ENCODE peak calls at places on chromosome 15, in ten cellular contexts. One of them, this sample, is unnamed.

GRCh38 chr15:25439456-25439836 is 622 bp upstream of the UBE3A start:
- DNase-seq in HepG2: peak
- DNase-seq in mammary epithelial cell: peak
- DNase-seq in CD4-positive, alpha-beta T cell: no peak
- DNase-seq in stomach: peak
- DNase-seq in brain microvascular endothelial cell: peak
- DNase-seq in SJSA1: no peak
- DNase-seq in heart left ventricle: no peak
- DNase-seq in A549: peak
- DNase-seq in ascending aorta: no peak
- DNase-seq in this sample: no peak

GRCh38 chr15:75361361-75361988 is 6.9 kb downstream of the MAN2C1 start:
- DNase-seq in ascending aorta: no peak
- DNase-seq in heart left ventricle: no peak
- DNase-seq in mammary epithelial cell: no peak
- DNase-seq in stomach: no peak
- DNase-seq in brain microvascular endothelial cell: no peak
- DNase-seq in SJSA1: no peak
- DNase-seq in A549: no peak
- DNase-seq in HepG2: no peak
- DNase-seq in CD4-positive, alpha-beta T cell: no peak
- DNase-seq in this sample: no peak

GRCh38 chr15:70323111-70323851 is 225.6 kb upstream of the TLE3 start:
- DNase-seq in mammary epithelial cell: no peak
- DNase-seq in ascending aorta: peak
- DNase-seq in CD4-positive, alpha-beta T cell: no peak
- DNase-seq in A549: no peak
- DNase-seq in heart left ventricle: peak
- DNase-seq in stomach: peak
- DNase-seq in HepG2: no peak
- DNase-seq in SJSA1: no peak
- DNase-seq in brain microvascular endothelial cell: peak
- DNase-seq in this sample: no peak

GRCh38 chr15:58932791-58933310 is 628 bp downstream of the SLTM start:
- DNase-seq in heart left ventricle: no peak
- DNase-seq in SJSA1: no peak
- DNase-seq in A549: no peak
- DNase-seq in stomach: peak
- DNase-seq in HepG2: no peak
- DNase-seq in mammary epithelial cell: no peak
- DNase-seq in ascending aorta: no peak
- DNase-seq in brain microvascular endothelial cell: no peak
- DNase-seq in CD4-positive, alpha-beta T cell: no peak
- DNase-seq in this sample: no peak

GRCh38 chr15:54519577-54519976 is 541.3 kb downstream of the UNC13C start:
- DNase-seq in heart left ventricle: no peak
- DNase-seq in HepG2: no peak
- DNase-seq in A549: no peak
- DNase-seq in stomach: no peak
- DNase-seq in brain microvascular endothelial cell: no peak
- DNase-seq in ascending aorta: no peak
- DNase-seq in CD4-positive, alpha-beta T cell: no peak
- DNase-seq in SJSA1: no peak
- DNase-seq in mammary epithelial cell: no peak
- DNase-seq in this sample: no peak

GRCh38 chr15:90618330-90619136 is 88.8 kb downstream of the CRTC3 start:
- DNase-seq in heart left ventricle: no peak
- DNase-seq in CD4-positive, alpha-beta T cell: no peak
- DNase-seq in A549: no peak
- DNase-seq in HepG2: no peak
- DNase-seq in SJSA1: no peak
- DNase-seq in stomach: no peak
- DNase-seq in brain microvascular endothelial cell: no peak
- DNase-seq in mammary epithelial cell: no peak
- DNase-seq in ascending aorta: no peak
- DNase-seq in this sample: no peak

GRCh38 chr15:43390723-43391122 is 19.8 kb downstream of the TUBGCP4 start:
- DNase-seq in HepG2: no peak
- DNase-seq in A549: no peak
- DNase-seq in mammary epithelial cell: no peak
- DNase-seq in ascending aorta: no peak
- DNase-seq in stomach: no peak
- DNase-seq in brain microvascular endothelial cell: peak
- DNase-seq in CD4-positive, alpha-beta T cell: no peak
- DNase-seq in SJSA1: no peak
- DNase-seq in heart left ventricle: no peak
- DNase-seq in this sample: no peak

GRCh38 chr15:73539726-73540125 is 93.5 kb downstream of the NPTN start:
- DNase-seq in ascending aorta: no peak
- DNase-seq in heart left ventricle: no peak
- DNase-seq in mammary epithelial cell: no peak
- DNase-seq in stomach: no peak
- DNase-seq in A549: no peak
- DNase-seq in brain microvascular endothelial cell: no peak
- DNase-seq in SJSA1: no peak
- DNase-seq in CD4-positive, alpha-beta T cell: no peak
- DNase-seq in HepG2: no peak
- DNase-seq in this sample: no peak

GRCh38 chr15:78663703-78664102 is 22.7 kb upstream of the CHRNB4 start:
- DNase-seq in ascending aorta: no peak
- DNase-seq in brain microvascular endothelial cell: no peak
- DNase-seq in stomach: no peak
- DNase-seq in HepG2: no peak
- DNase-seq in mammary epithelial cell: no peak
- DNase-seq in heart left ventricle: no peak
- DNase-seq in CD4-positive, alpha-beta T cell: no peak
- DNase-seq in A549: no peak
- DNase-seq in SJSA1: no peak
- DNase-seq in this sample: no peak

DNA sequence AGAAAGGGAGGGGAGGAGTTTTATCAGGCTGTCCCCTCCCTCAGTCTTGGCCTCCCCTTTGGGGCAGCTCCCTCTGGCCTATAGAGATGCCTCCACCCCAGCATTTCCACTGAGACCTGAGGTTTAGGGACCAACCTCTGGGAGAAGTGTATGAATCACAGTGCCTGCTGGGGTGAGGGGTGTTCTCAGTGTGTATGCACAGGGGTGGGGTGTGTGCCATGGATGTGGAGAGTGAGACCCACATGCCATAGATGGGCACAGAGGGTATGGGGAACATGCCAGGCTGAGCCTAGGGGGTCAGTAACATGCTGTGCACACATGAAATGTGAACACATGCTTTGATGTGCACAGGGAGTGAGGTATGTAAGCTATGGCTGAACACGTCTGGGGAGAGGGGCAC is 12.4 kb upstream of the ANKRD63 start:
- DNase-seq in CD4-positive, alpha-beta T cell: no peak
- DNase-seq in mammary epithelial cell: no peak
- DNase-seq in SJSA1: no peak
- DNase-seq in ascending aorta: no peak
- DNase-seq in HepG2: no peak
- DNase-seq in stomach: no peak
- DNase-seq in heart left ventricle: no peak
- DNase-seq in A549: no peak
- DNase-seq in brain microvascular endothelial cell: no peak
- DNase-seq in this sample: no peak
- H3K27ac ChIP-seq in CD4-positive, alpha-beta T cell: no peak
- H3K27ac ChIP-seq in mammary epithelial cell: no peak
- H3K27ac ChIP-seq in SJSA1: no peak
- H3K27ac ChIP-seq in ascending aorta: no peak
- H3K27ac ChIP-seq in HepG2: no peak
- H3K27ac ChIP-seq in stomach: no peak
- H3K27ac ChIP-seq in heart left ventricle: no peak
- H3K27ac ChIP-seq in A549: no peak
- H3K27ac ChIP-seq in brain microvascular endothelial cell: no peak
- H3K27ac ChIP-seq in this sample: no peak

DNA sequence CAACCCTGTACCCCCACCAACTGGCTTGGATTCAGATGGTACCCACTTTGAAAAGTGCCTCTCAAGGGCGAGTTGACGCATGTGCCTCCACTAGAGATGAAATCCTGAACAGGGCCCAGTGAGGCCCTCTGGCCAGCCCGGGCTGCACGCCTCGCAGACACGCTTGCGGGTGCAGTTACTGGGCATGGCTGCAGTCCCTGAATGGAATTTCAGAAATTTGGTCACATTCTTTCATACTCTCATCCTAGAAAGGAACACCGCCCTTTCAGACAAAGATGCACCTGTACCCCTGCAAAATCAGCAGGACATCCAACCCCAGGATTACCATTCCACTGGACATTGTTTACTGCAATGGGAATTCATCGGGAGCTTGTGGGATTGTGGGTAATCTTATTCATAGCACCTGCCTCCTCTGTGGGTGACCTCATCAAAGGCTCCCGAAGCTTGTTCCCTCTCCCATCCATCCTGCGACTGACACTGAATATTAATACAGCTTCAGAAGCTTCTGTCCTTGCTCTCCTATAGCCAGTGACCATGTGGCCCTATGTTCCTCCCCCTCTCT is 42.5 kb upstream of the TPM1 start:
- DNase-seq in SJSA1: no peak
- DNase-seq in HepG2: no peak
- DNase-seq in heart left ventricle: no peak
- DNase-seq in stomach: no peak
- DNase-seq in CD4-positive, alpha-beta T cell: no peak
- DNase-seq in brain microvascular endothelial cell: no peak
- DNase-seq in ascending aorta: no peak
- DNase-seq in A549: no peak
- DNase-seq in mammary epithelial cell: no peak
- DNase-seq in this sample: no peak
- H3K27ac ChIP-seq in SJSA1: no peak
- H3K27ac ChIP-seq in HepG2: no peak
- H3K27ac ChIP-seq in heart left ventricle: peak
- H3K27ac ChIP-seq in stomach: no peak
- H3K27ac ChIP-seq in CD4-positive, alpha-beta T cell: no peak
- H3K27ac ChIP-seq in brain microvascular endothelial cell: no peak
- H3K27ac ChIP-seq in ascending aorta: no peak
- H3K27ac ChIP-seq in A549: peak
- H3K27ac ChIP-seq in mammary epithelial cell: no peak
- H3K27ac ChIP-seq in this sample: no peak

GRCh38 chr15:63373866-63374548 is 7.6 kb downstream of the CA12 start:
- DNase-seq in SJSA1: no peak
- DNase-seq in heart left ventricle: no peak
- DNase-seq in stomach: no peak
- DNase-seq in CD4-positive, alpha-beta T cell: no peak
- DNase-seq in HepG2: no peak
- DNase-seq in brain microvascular endothelial cell: no peak
- DNase-seq in ascending aorta: no peak
- DNase-seq in mammary epithelial cell: no peak
- DNase-seq in A549: no peak
- DNase-seq in this sample: no peak
- H3K27ac ChIP-seq in SJSA1: peak
- H3K27ac ChIP-seq in heart left ventricle: no peak
- H3K27ac ChIP-seq in stomach: peak
- H3K27ac ChIP-seq in CD4-positive, alpha-beta T cell: no peak
- H3K27ac ChIP-seq in HepG2: no peak
- H3K27ac ChIP-seq in brain microvascular endothelial cell: no peak
- H3K27ac ChIP-seq in ascending aorta: peak
- H3K27ac ChIP-seq in mammary epithelial cell: peak
- H3K27ac ChIP-seq in A549: peak
- H3K27ac ChIP-seq in this sample: peak

GRCh38 chr15:99139276-99139675 is 34.4 kb downstream of the SYNM start:
- DNase-seq in mammary epithelial cell: no peak
- DNase-seq in HepG2: no peak
- DNase-seq in A549: no peak
- DNase-seq in brain microvascular endothelial cell: no peak
- DNase-seq in SJSA1: no peak
- DNase-seq in stomach: no peak
- DNase-seq in heart left ventricle: no peak
- DNase-seq in ascending aorta: no peak
- DNase-seq in CD4-positive, alpha-beta T cell: no peak
- DNase-seq in this sample: no peak

GRCh38 chr15:99135194-99135593 is 30.3 kb downstream of the SYNM start:
- DNase-seq in heart left ventricle: no peak
- DNase-seq in A549: no peak
- DNase-seq in ascending aorta: no peak
- DNase-seq in HepG2: peak
- DNase-seq in stomach: no peak
- DNase-seq in CD4-positive, alpha-beta T cell: no peak
- DNase-seq in mammary epithelial cell: no peak
- DNase-seq in SJSA1: peak
- DNase-seq in brain microvascular endothelial cell: no peak
- DNase-seq in this sample: no peak

GRCh38 chr15:99138491-99138982 is 33.7 kb downstream of the SYNM start:
- DNase-seq in CD4-positive, alpha-beta T cell: no peak
- DNase-seq in ascending aorta: no peak
- DNase-seq in brain microvascular endothelial cell: no peak
- DNase-seq in A549: no peak
- DNase-seq in mammary epithelial cell: no peak
- DNase-seq in stomach: no peak
- DNase-seq in heart left ventricle: no peak
- DNase-seq in SJSA1: no peak
- DNase-seq in HepG2: no peak
- DNase-seq in this sample: no peak

GRCh38 chr15:99137877-99138276 is 33.0 kb downstream of the SYNM start:
- DNase-seq in mammary epithelial cell: no peak
- DNase-seq in SJSA1: no peak
- DNase-seq in A549: no peak
- DNase-seq in CD4-positive, alpha-beta T cell: no peak
- DNase-seq in HepG2: no peak
- DNase-seq in heart left ventricle: no peak
- DNase-seq in ascending aorta: no peak
- DNase-seq in brain microvascular endothelial cell: no peak
- DNase-seq in stomach: no peak
- DNase-seq in this sample: no peak

DNA sequence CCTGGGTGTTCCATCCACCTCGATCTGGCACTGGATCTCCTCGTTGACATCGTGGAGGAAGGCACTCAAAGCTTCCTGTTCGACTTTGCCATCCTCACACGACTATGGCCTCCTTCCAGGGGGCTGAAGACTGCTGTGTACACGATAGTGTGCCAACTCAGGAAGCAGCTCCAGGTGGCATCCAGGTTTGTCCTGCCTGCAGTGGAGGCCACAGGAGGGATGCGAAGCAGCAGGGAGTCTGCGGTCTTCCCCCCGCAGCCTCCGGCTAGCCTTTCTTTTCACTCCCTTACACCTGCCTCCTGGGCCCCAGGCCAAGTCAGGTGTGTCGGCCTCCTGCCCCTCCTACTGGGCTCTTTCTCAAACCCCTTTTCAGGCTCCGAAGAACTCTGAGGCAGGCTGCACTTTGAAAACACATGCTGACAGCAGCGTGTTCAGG is 32.2 kb downstream of the SYNM start:
- DNase-seq in SJSA1: no peak
- DNase-seq in heart left ventricle: no peak
- DNase-seq in stomach: no peak
- DNase-seq in mammary epithelial cell: no peak
- DNase-seq in CD4-positive, alpha-beta T cell: no peak
- DNase-seq in ascending aorta: no peak
- DNase-seq in brain microvascular endothelial cell: no peak
- DNase-seq in HepG2: no peak
- DNase-seq in A549: no peak
- DNase-seq in this sample: no peak
- H3K27ac ChIP-seq in SJSA1: no peak
- H3K27ac ChIP-seq in heart left ventricle: peak
- H3K27ac ChIP-seq in stomach: no peak
- H3K27ac ChIP-seq in mammary epithelial cell: no peak
- H3K27ac ChIP-seq in CD4-positive, alpha-beta T cell: no peak
- H3K27ac ChIP-seq in ascending aorta: no peak
- H3K27ac ChIP-seq in brain microvascular endothelial cell: no peak
- H3K27ac ChIP-seq in HepG2: no peak
- H3K27ac ChIP-seq in A549: no peak
- H3K27ac ChIP-seq in this sample: no peak

This sample was measured in caudate nucleus.